ENCODE peak calls at places on chromosomes 11 and 22, in six cellular contexts. N is H1, C is HepG2, B is GM12891, P is GM12878, I is K562. M is an unnamed sample.
A peak's percentile ranks its signal among the peaks of the same experiment; 100 is the strongest.

GRCh38 chr11:47494996-47495855 is 46.3 kb upstream of the RAPSN start:
- DNase-seq in N (no peak), C (no peak), B (no peak), P (no peak), I (no peak), M (no peak)

GRCh38 chr11:126390418-126390817 is 34.9 kb downstream of the ST3GAL4 start:
- DNase-seq in N (no peak), C (no peak), B (no peak), P (no peak), I (no peak), M (no peak)

GRCh38 chr22:30183861-30184278 is 62.7 kb downstream of the LIF start:
- DNase-seq in N (no peak), C (no peak), B (no peak), P (no peak), I (peak; percentile 29), M (no peak)

GRCh38 chr22:36258750-36259619 is 6.1 kb downstream of the APOL1 start:
- DNase-seq in N (no peak), C (no peak), B (no peak), P (no peak), I (no peak), M (no peak)

GRCh38 chr11:116870054-116870453 is 32.6 kb upstream of the APOA1 start:
- DNase-seq in N (no peak), C (no peak), B (no peak), P (no peak), I (no peak), M (no peak)

GRCh38 chr11:66739983-66740382 is 11.0 kb upstream of the SPTBN2 start:
- DNase-seq in N (no peak), C (no peak), B (no peak), P (no peak), I (no peak), M (no peak)

GRCh38 chr11:13308704-13309103 is 31.1 kb downstream of the BMAL1 start:
- DNase-seq in N (no peak), C (no peak), B (no peak), P (no peak), I (no peak), M (no peak)

GRCh38 chr11:11580831-11581492 is 40.8 kb downstream of the GALNT18 start:
- DNase-seq in N (no peak), C (no peak), B (no peak), P (no peak), I (no peak), M (no peak)

GRCh38 chr22:38873469-38874411 is 1.7 kb upstream of the CBX6 start:
- DNase-seq in N (no peak), C (no peak), B (no peak), P (peak; percentile 59), I (no peak), M (no peak)

GRCh38 chr22:36350751-36351594 is 36.8 kb downstream of the MYH9 start:
- DNase-seq in N (no peak), C (peak; percentile 91), B (no peak), P (no peak), I (no peak), M (no peak)

GRCh38 chr11:94329501-94329900 is 25.1 kb downstream of the IZUMO1R start:
- DNase-seq in N (no peak), C (no peak), B (no peak), P (no peak), I (no peak), M (no peak)

GRCh38 chr11:47314992-47315391 is 37.5 kb downstream of the MYBPC3 start:
- DNase-seq in N (no peak), C (no peak), B (no peak), P (no peak), I (no peak), M (no peak)

GRCh38 chr11:12103411-12104225 is 6.8 kb upstream of the MICAL2 start:
- DNase-seq in N (no peak), C (no peak), B (no peak), P (no peak), I (no peak), M (no peak)

GRCh38 chr11:45710561-45710960 is 45.1 kb upstream of the CHST1 start:
- DNase-seq in N (no peak), C (no peak), B (no peak), P (no peak), I (no peak), M (no peak)

GRCh38 chr11:120147094-120147949 is 9.4 kb upstream of the TRIM29 start:
- DNase-seq in N (no peak), C (no peak), B (no peak), P (no peak), I (no peak), M (no peak)

GRCh38 chr22:27212081-27212480 is 554.7 kb downstream of the MIAT start:
- DNase-seq in N (no peak), C (no peak), B (no peak), P (no peak), I (no peak), M (no peak)

GRCh38 chr11:128848815-128849455 is 18.2 kb downstream of the KCNJ1 start:
- DNase-seq in N (no peak), C (peak; percentile 14), B (peak; percentile 57), P (no peak), I (peak; percentile 62), M (peak; percentile 60)

GRCh38 chr11:27524155-27524554 is 17.6 kb upstream of the LIN7C start:
- DNase-seq in N (no peak), C (peak; percentile 41), B (no peak), P (no peak), I (no peak), M (no peak)

DNA sequence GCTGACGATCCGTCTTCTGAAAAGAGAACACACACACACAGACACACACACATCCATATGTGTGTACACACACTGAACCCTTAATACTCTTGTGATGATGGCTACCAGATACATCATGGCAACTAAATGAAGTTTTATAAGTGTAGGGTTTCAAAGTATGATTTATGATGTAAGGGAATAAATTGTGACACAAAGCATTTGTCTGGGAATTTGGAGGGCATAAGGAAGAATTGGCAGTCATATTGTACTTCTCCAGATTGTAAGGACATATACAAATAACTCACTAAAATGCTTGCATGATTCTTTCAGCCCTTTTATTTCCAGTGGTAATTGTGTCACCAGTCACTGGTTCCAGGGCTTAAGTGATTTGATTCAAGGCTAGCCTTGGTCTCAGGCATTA is 299.4 kb upstream of the ANO5 start:
- DNase-seq in N (no peak), C (no peak), B (no peak), P (no peak), I (no peak), M (no peak)
- TF ChIP-seq TAF1 in N (no peak), C (no peak), B (no peak), P (no peak), I (no peak), M (no peak)

GRCh38 chr22:44328326-44328725 is 15.6 kb upstream of the SHISAL1 start:
- DNase-seq in N (no peak), C (no peak), B (no peak), P (no peak), I (no peak), M (no peak)

GRCh38 chr22:44328762-44329161 is 16.0 kb upstream of the SHISAL1 start:
- DNase-seq in N (no peak), C (no peak), B (no peak), P (no peak), I (no peak), M (no peak)

GRCh38 chr22:44326549-44326881 is 13.8 kb upstream of the SHISAL1 start:
- DNase-seq in N (no peak), C (no peak), B (no peak), P (no peak), I (no peak), M (no peak)

GRCh38 chr22:44329179-44329796 is 16.5 kb upstream of the SHISAL1 start:
- DNase-seq in N (no peak), C (no peak), B (peak; percentile 82), P (peak; percentile 32), I (no peak), M (peak; percentile 74)

GRCh38 chr22:44325718-44326548 is 13.2 kb upstream of the SHISAL1 start:
- DNase-seq in N (no peak), C (no peak), B (no peak), P (no peak), I (no peak), M (no peak)
- TF ChIP-seq POLR2A in N (no peak), C (no peak), B (no peak), P (no peak), I (no peak), M (no peak)

GRCh38 chr11:73978576-73979086 is 4.0 kb downstream of the UCP2 start:
- DNase-seq in N (no peak), C (no peak), B (no peak), P (no peak), I (no peak), M (no peak)

GRCh38 chr11:73981051-73981805 is 1.4 kb downstream of the UCP2 start:
- DNase-seq in N (no peak), C (no peak), B (no peak), P (no peak), I (no peak), M (no peak)

GRCh38 chr11:73982595-73982989 is at the start of gene UCP2:
- DNase-seq in N (no peak), C (no peak), B (peak; percentile 65), P (no peak), I (peak; percentile 91), M (peak; percentile 75)

GRCh38 chr11:73977856-73978519 is 4.7 kb downstream of the UCP2 start:
- DNase-seq in N (no peak), C (no peak), B (no peak), P (no peak), I (no peak), M (no peak)

GRCh38 chr11:73980001-73980960 is 2.4 kb downstream of the UCP2 start:
- DNase-seq in N (no peak), C (peak; percentile 38), B (peak; percentile 82), P (peak; percentile 91), I (peak; percentile 51), M (peak; percentile 82)
- TF ChIP-seq POLR2AphosphoS5 in N (no peak), C (no peak), B (peak; percentile 71), P (peak; percentile 48), I (peak; percentile 68), M (peak; percentile 42)

GRCh38 chr11:65399249-65399648 is 12.8 kb downstream of the FRMD8 start:
- DNase-seq in N (no peak), C (no peak), B (no peak), P (no peak), I (no peak), M (no peak)

GRCh38 chr11:65396769-65397745 is 10.6 kb downstream of the FRMD8 start:
- DNase-seq in N (no peak), C (no peak), B (no peak), P (no peak), I (no peak), M (no peak)

GRCh38 chr11:65399845-65400244 is 13.4 kb downstream of the FRMD8 start:
- DNase-seq in N (no peak), C (no peak), B (no peak), P (no peak), I (no peak), M (no peak)

GRCh38 chr11:65400295-65401072 is 14.0 kb downstream of the FRMD8 start:
- DNase-seq in N (no peak), C (no peak), B (no peak), P (no peak), I (no peak), M (no peak)

DNA sequence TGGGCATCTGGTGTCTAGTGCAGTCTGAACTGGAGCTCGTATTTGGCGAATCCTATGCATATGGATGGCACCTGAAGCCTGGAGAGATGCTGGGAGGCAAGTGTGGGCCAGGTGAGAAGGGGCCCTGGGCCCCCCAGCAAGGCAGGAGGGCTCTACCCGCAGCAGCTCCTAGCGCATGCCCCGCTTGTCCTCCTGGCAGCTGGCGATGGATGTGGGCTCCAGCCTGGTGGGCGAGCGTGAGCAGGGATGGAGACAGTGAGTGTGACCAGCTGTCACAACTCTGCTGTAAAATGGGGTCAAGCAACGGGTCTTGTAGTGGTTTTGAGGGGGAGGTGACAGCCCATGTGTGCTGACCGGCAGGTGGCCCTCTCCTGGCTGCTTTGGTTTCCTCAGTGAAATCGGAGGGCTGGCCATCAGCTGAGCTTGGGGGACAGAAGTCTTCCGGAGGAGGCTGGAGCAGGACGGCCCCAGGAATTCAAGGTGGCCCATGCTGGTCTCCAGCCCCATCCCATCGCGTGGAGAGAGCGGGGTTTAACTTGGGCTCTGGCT is 12.0 kb downstream of the FRMD8 start:
- DNase-seq in N (no peak), C (no peak), B (no peak), P (no peak), I (no peak), M (no peak)
- TF ChIP-seq TAF1 in N (no peak), C (no peak), B (no peak), P (no peak), I (no peak), M (no peak)